ENCODE peak calls at places on chromosomes 2 and 18, in nine cellular contexts. W is left ventricle myocardium superior; F is NCI-H1694 treated with DMSO at 0.1 percent for 48 hours; L is AML-193; S is iris pigment epithelial cell; O is midbrain; V is activated T-cell treated with anti-CD3 and anti-CD28 coated beads, Interleukin-2, amount 50 U/mL, for 1 hour; N is stimulated activated CD4-positive, alpha-beta T cell treated with anti-CD3 and anti-CD28 coated beads, Interleukin-15, amount 100 ng/mL, for 24 hours; D is mesendoderm. R is an unnamed sample.

GRCh38 chr2:27502149-27502548 is 5.5 kb downstream of the GCKR start:
- DNase-seq in W (no peak), F (no peak), L (no peak), S (no peak), O (no peak), V (no peak), N (no peak), D (no peak), R (no peak)

GRCh38 chr2:101277111-101277510 is 24.4 kb downstream of the CNOT11 start:
- DNase-seq in W (no peak), F (no peak), L (no peak), S (peak), O (peak), V (no peak), N (no peak), D (peak), R (no peak)

GRCh38 chr2:176067587-176068002 is 16.2 kb downstream of the EVX2 start:
- DNase-seq in W (no peak), F (no peak), L (no peak), S (no peak), O (no peak), V (no peak), N (no peak), D (no peak), R (no peak)

GRCh38 chr2:168030862-168031624 is 216.4 kb downstream of the STK39 start:
- DNase-seq in W (no peak), F (no peak), L (no peak), S (peak), O (no peak), V (no peak), N (peak), D (no peak), R (no peak)

GRCh38 chr18:37385846-37386435 is 179.7 kb downstream of the CELF4 start:
- DNase-seq in W (no peak), F (peak), L (no peak), S (peak), O (peak), V (no peak), N (no peak), D (no peak), R (peak)

GRCh38 chr18:63025251-63025710 is 294.3 kb downstream of the BCL2 start:
- DNase-seq in W (peak), F (peak), L (no peak), S (peak), O (no peak), V (no peak), N (peak), D (peak), R (peak)

GRCh38 chr2:171436307-171436706 is 2.3 kb downstream of the DCAF17 start:
- DNase-seq in W (no peak), F (no peak), L (no peak), S (peak), O (no peak), V (no peak), N (no peak), D (no peak), R (no peak)

GRCh38 chr2:85949280-85949679 is 60.5 kb upstream of the ST3GAL5 start:
- DNase-seq in W (no peak), F (no peak), L (no peak), S (no peak), O (no peak), V (no peak), N (no peak), D (no peak), R (no peak)

GRCh38 chr18:73774836-73775509 is 372.7 kb downstream of the FBXO15 start:
- DNase-seq in W (peak), F (no peak), L (no peak), S (no peak), O (no peak), V (no peak), N (no peak), D (peak), R (peak)

GRCh38 chr2:143428700-143429099 is 299.5 kb downstream of the ARHGAP15 start:
- DNase-seq in W (no peak), F (no peak), L (no peak), S (peak), O (no peak), V (no peak), N (peak), D (no peak), R (no peak)

GRCh38 chr2:88006912-88007439 is 9.4 kb downstream of the RNU2-63P start:
- DNase-seq in W (no peak), F (no peak), L (no peak), S (no peak), O (no peak), V (no peak), N (no peak), D (peak), R (no peak)

GRCh38 chr2:219002395-219003266 is 9.4 kb upstream of the CRYBA2 start:
- DNase-seq in W (peak), F (peak), L (no peak), S (no peak), O (no peak), V (peak), N (peak), D (peak), R (peak)

GRCh38 chr2:234867882-234868285 is 83.9 kb upstream of the SH3BP4 start:
- DNase-seq in W (no peak), F (no peak), L (no peak), S (no peak), O (no peak), V (no peak), N (no peak), D (no peak), R (no peak)

GRCh38 chr2:240786355-240786841 is 33.6 kb downstream of the KIF1A start:
- DNase-seq in W (peak), F (no peak), L (no peak), S (no peak), O (no peak), V (no peak), N (no peak), D (no peak), R (no peak)

GRCh38 chr2:213806125-213806726 is 522.0 kb downstream of the SPAG16 start:
- DNase-seq in W (no peak), F (peak), L (no peak), S (peak), O (peak), V (no peak), N (no peak), D (peak), R (peak)

GRCh38 chr18:48037481-48038271 is 107.2 kb upstream of the SMAD2 start:
- DNase-seq in W (peak), F (peak), L (no peak), S (no peak), O (no peak), V (no peak), N (no peak), D (peak), R (peak)

GRCh38 chr2:38214209-38214717 is 138.3 kb upstream of the CYP1B1 start:
- DNase-seq in W (no peak), F (peak), L (no peak), S (no peak), O (no peak), V (no peak), N (peak), D (peak), R (no peak)

GRCh38 chr2:43220982-43221659 is 5.3 kb downstream of the ZFP36L2 start:
- DNase-seq in W (peak), F (peak), L (peak), S (peak), O (no peak), V (peak), N (peak), D (peak), R (peak)

GRCh38 chr2:42503291-42503690 is 9.5 kb upstream of the KCNG3 start:
- DNase-seq in W (no peak), F (no peak), L (no peak), S (no peak), O (no peak), V (no peak), N (no peak), D (no peak), R (no peak)

GRCh38 chr2:241559489-241560180 is 1.1 kb downstream of the BOK start:
- DNase-seq in W (no peak), F (no peak), L (no peak), S (peak), O (peak), V (no peak), N (peak), D (peak), R (no peak)

GRCh38 chr2:238166391-238167343 is 7.9 kb downstream of the ERFE start:
- DNase-seq in W (peak), F (no peak), L (no peak), S (no peak), O (no peak), V (no peak), N (no peak), D (no peak), R (no peak)

GRCh38 chr2:74759991-74760390 is 73.9 kb upstream of the HK2 start:
- DNase-seq in W (no peak), F (no peak), L (no peak), S (peak), O (no peak), V (no peak), N (no peak), D (no peak), R (no peak)

GRCh38 chr2:102703748-102704147 is 58.1 kb upstream of the TMEM182 start:
- DNase-seq in W (no peak), F (peak), L (peak), S (peak), O (no peak), V (no peak), N (peak), D (peak), R (no peak)

GRCh38 chr2:170878505-170878904 is 50.5 kb upstream of the GORASP2 start:
- DNase-seq in W (no peak), F (no peak), L (no peak), S (no peak), O (no peak), V (no peak), N (no peak), D (no peak), R (no peak)

GRCh38 chr2:240949791-240950705 is 43.9 kb downstream of the CROCC2 start:
- DNase-seq in W (no peak), F (no peak), L (no peak), S (no peak), O (no peak), V (peak), N (no peak), D (no peak), R (no peak)

GRCh38 chr2:219286436-219287115 is 7.4 kb downstream of the DNAJB2 start:
- DNase-seq in W (no peak), F (no peak), L (no peak), S (no peak), O (peak), V (no peak), N (no peak), D (no peak), R (no peak)

GRCh38 chr2:96642564-96643350 is at the start of gene FER1L5:
- DNase-seq in W (no peak), F (no peak), L (no peak), S (peak), O (peak), V (no peak), N (no peak), D (peak), R (no peak)

GRCh38 chr2:60517441-60517840 is 36.0 kb downstream of the BCL11A start:
- DNase-seq in W (no peak), F (no peak), L (no peak), S (peak), O (no peak), V (no peak), N (no peak), D (no peak), R (no peak)

GRCh38 chr2:203446071-203446481 is 89.0 kb downstream of the RAPH1 start:
- DNase-seq in W (no peak), F (no peak), L (no peak), S (peak), O (no peak), V (no peak), N (no peak), D (no peak), R (no peak)

GRCh38 chr2:1647417-1648240 is 96.7 kb downstream of the PXDN start:
- DNase-seq in W (peak), F (no peak), L (no peak), S (no peak), O (no peak), V (no peak), N (no peak), D (no peak), R (no peak)

GRCh38 chr2:25127631-25128030 is 40.7 kb downstream of the POMC start:
- DNase-seq in W (no peak), F (no peak), L (no peak), S (peak), O (no peak), V (no peak), N (no peak), D (no peak), R (no peak)

GRCh38 chr2:18800240-18800971 is 211.0 kb upstream of the NT5C1B start:
- DNase-seq in W (no peak), F (no peak), L (no peak), S (no peak), O (no peak), V (no peak), N (no peak), D (no peak), R (no peak)

GRCh38 chr18:42545825-42546224 is 569.7 kb downstream of the RIT2 start:
- DNase-seq in W (no peak), F (no peak), L (no peak), S (peak), O (no peak), V (no peak), N (no peak), D (no peak), R (no peak)

GRCh38 chr2:85802337-85803103 is 48.7 kb downstream of the ATOH8 start:
- DNase-seq in W (no peak), F (no peak), L (no peak), S (peak), O (no peak), V (no peak), N (no peak), D (no peak), R (no peak)

GRCh38 chr2:54084600-54084999 is 30.8 kb upstream of the ACYP2 start:
- DNase-seq in W (no peak), F (no peak), L (no peak), S (peak), O (peak), V (no peak), N (no peak), D (peak), R (peak)

GRCh38 chr2:230907361-230908093 is 17.5 kb downstream of the GPR55 start:
- DNase-seq in W (no peak), F (no peak), L (no peak), S (no peak), O (no peak), V (peak), N (no peak), D (no peak), R (no peak)

GRCh38 chr2:157414050-157414449 is 29.8 kb downstream of the CYTIP start:
- DNase-seq in W (no peak), F (no peak), L (no peak), S (no peak), O (no peak), V (no peak), N (no peak), D (no peak), R (no peak)